ENCODE peak calls at places on chromosome X, in six cellular contexts. G, J, O, W, Q and M are unnamed samples.
A peak's percentile ranks its signal among the peaks of the same experiment; 100 is the strongest.

GRCh38 chrX:3518870-3519269 is 172.4 kb upstream of the MXRA5 start:
- ATAC-seq in G (no peak), J (no peak), O (peak; percentile 61), W (peak; percentile 72), Q (peak; percentile 56), M (no peak)

GRCh38 chrX:45852884-45853283 is 652.2 kb upstream of the DIPK2B start:
- ATAC-seq in G (no peak), J (no peak), O (no peak), W (no peak), Q (no peak), M (peak; percentile 31)

GRCh38 chrX:10356979-10357378 is 200.2 kb downstream of the CLCN4 start:
- ATAC-seq in G (no peak), J (no peak), O (no peak), W (no peak), Q (no peak), M (peak; percentile 42)

GRCh38 chrX:40960041-40960440 is 125.2 kb upstream of the USP9X start:
- ATAC-seq in G (no peak), J (no peak), O (no peak), W (no peak), Q (no peak), M (no peak)

GRCh38 chrX:154484255-154485149 is 1.9 kb downstream of the UBL4A start:
- ATAC-seq in G (no peak), J (no peak), O (no peak), W (peak; percentile 32), Q (no peak), M (peak; percentile 61)

GRCh38 chrX:727738-728621 is 97.4 kb downstream of the SHOX start:
- ATAC-seq in G (no peak), J (no peak), O (no peak), W (no peak), Q (no peak), M (peak; percentile 3)

GRCh38 chrX:21996872-21997271 is 35.3 kb upstream of the PHEX start:
- ATAC-seq in G (no peak), J (peak; percentile 56), O (peak; percentile 51), W (peak; percentile 67), Q (peak; percentile 68), M (no peak)

GRCh38 chrX:20350598-20350997 is 83.9 kb upstream of the RPS6KA3 start:
- ATAC-seq in G (no peak), J (no peak), O (no peak), W (no peak), Q (no peak), M (no peak)

GRCh38 chrX:17527932-17528331 is 152.9 kb downstream of the NHS start:
- ATAC-seq in G (no peak), J (peak; percentile 57), O (peak; percentile 54), W (peak; percentile 40), Q (no peak), M (no peak)

GRCh38 chrX:31266172-31267076 is 194.6 kb upstream of the FTHL17 start:
- ATAC-seq in G (no peak), J (no peak), O (peak; percentile 97), W (peak; percentile 91), Q (peak; percentile 80), M (peak; percentile 40)

GRCh38 chrX:20547649-20548051 is 280.9 kb upstream of the RPS6KA3 start:
- ATAC-seq in G (no peak), J (no peak), O (peak; percentile 20), W (no peak), Q (peak; percentile 82), M (peak; percentile 31)

GRCh38 chrX:14357314-14357713 is 172.0 kb upstream of the GLRA2 start:
- ATAC-seq in G (no peak), J (no peak), O (no peak), W (no peak), Q (no peak), M (no peak)

GRCh38 chrX:66012094-66012534 is 27.8 kb downstream of the VSIG4 start:
- ATAC-seq in G (peak; percentile 58), J (peak; percentile 81), O (peak; percentile 48), W (no peak), Q (peak; percentile 56), M (peak; percentile 60)

GRCh38 chrX:77962068-77962902 is 7.2 kb downstream of the PGAM4 start:
- ATAC-seq in G (no peak), J (no peak), O (no peak), W (no peak), Q (no peak), M (peak; percentile 57)

GRCh38 chrX:18748499-18748898 is 41.1 kb downstream of the PPEF1 start:
- ATAC-seq in G (no peak), J (no peak), O (no peak), W (no peak), Q (no peak), M (no peak)

GRCh38 chrX:84487365-84488353 is 14.6 kb downstream of the HDX start:
- ATAC-seq in G (no peak), J (no peak), O (no peak), W (no peak), Q (no peak), M (no peak)

GRCh38 chrX:2820131-2820771 is 8.5 kb upstream of the GYG2 start:
- ATAC-seq in G (no peak), J (peak; percentile 29), O (no peak), W (no peak), Q (no peak), M (no peak)

GRCh38 chrX:44435047-44435446 is 91.6 kb upstream of the EFHC2 start:
- ATAC-seq in G (no peak), J (no peak), O (no peak), W (no peak), Q (no peak), M (no peak)

GRCh38 chrX:23394421-23394820 is 59.8 kb downstream of the PTCHD1 start:
- ATAC-seq in G (no peak), J (peak; percentile 31), O (no peak), W (no peak), Q (no peak), M (no peak)

GRCh38 chrX:100819534-100819836 is 706 bp upstream of the CSTF2 start:
- ATAC-seq in G (no peak), J (no peak), O (no peak), W (no peak), Q (no peak), M (no peak)

GRCh38 chrX:45200741-45201234 is at the start of gene DIPK2B:
- ATAC-seq in G (no peak), J (no peak), O (peak; percentile 45), W (peak; percentile 93), Q (peak; percentile 67), M (no peak)

GRCh38 chrX:9466115-9466495 is 1.2 kb downstream of the TBL1X start:
- ATAC-seq in G (no peak), J (peak; percentile 1), O (peak; percentile 47), W (peak; percentile 55), Q (peak; percentile 27), M (peak; percentile 20)

GRCh38 chrX:38870386-38870895 is 69.2 kb downstream of the MID1IP1 start:
- ATAC-seq in G (no peak), J (no peak), O (no peak), W (no peak), Q (no peak), M (no peak)

GRCh38 chrX:120022763-120023162 is 54.7 kb downstream of the RHOXF2B start:
- ATAC-seq in G (no peak), J (no peak), O (no peak), W (no peak), Q (no peak), M (no peak)

GRCh38 chrX:119481218-119481875 is 13.1 kb downstream of the SLC25A5 start:
- ATAC-seq in G (no peak), J (no peak), O (peak; percentile 79), W (peak; percentile 74), Q (no peak), M (no peak)

GRCh38 chrX:13010546-13010945 is 33.9 kb downstream of the FAM9C start:
- ATAC-seq in G (no peak), J (no peak), O (no peak), W (peak; percentile 42), Q (no peak), M (no peak)